ENCODE peak calls at places on chromosomes 12 and 14, in five cellular contexts. One of them, this sample, is unnamed.
A peak's percentile ranks its signal among the peaks of the same experiment; 100 is the strongest.

GRCh38 chr12:42725839-42726238 is 136.3 kb upstream of the PRICKLE1 start:
- DNase-seq in A549: no peak
- DNase-seq in GM12878: no peak
- DNase-seq in IMR-90: peak; percentile 94
- DNase-seq in K562: no peak
- DNase-seq in this sample: no peak

GRCh38 chr12:122035292-122035691 is 13.6 kb downstream of the BCL7A start:
- DNase-seq in IMR-90: no peak
- DNase-seq in A549: no peak
- DNase-seq in K562: no peak
- DNase-seq in GM12878: no peak
- DNase-seq in this sample: no peak

GRCh38 chr14:61282746-61283145 is 1.6 kb upstream of the TMEM30B start:
- DNase-seq in K562: no peak
- DNase-seq in IMR-90: no peak
- DNase-seq in GM12878: no peak
- DNase-seq in A549: no peak
- DNase-seq in this sample: no peak

GRCh38 chr14:72434856-72435255 is 459.0 kb downstream of the DPF3 start:
- DNase-seq in A549: no peak
- DNase-seq in K562: no peak
- DNase-seq in GM12878: no peak
- DNase-seq in IMR-90: no peak
- DNase-seq in this sample: no peak

GRCh38 chr12:120194226-120194533 is 335 bp downstream of the GCN1 start:
- DNase-seq in K562: no peak
- DNase-seq in IMR-90: no peak
- DNase-seq in A549: no peak
- DNase-seq in GM12878: no peak
- DNase-seq in this sample: no peak

GRCh38 chr12:2753536-2753935 is 41.2 kb upstream of the FKBP4 start:
- DNase-seq in GM12878: no peak
- DNase-seq in A549: no peak
- DNase-seq in K562: no peak
- DNase-seq in IMR-90: no peak
- DNase-seq in this sample: no peak

GRCh38 chr12:132520421-132521199 is 30.7 kb downstream of the FBRSL1 start:
- DNase-seq in GM12878: no peak
- DNase-seq in A549: no peak
- DNase-seq in IMR-90: no peak
- DNase-seq in K562: no peak
- DNase-seq in this sample: no peak

GRCh38 chr14:61466249-61466904 is 145.0 kb downstream of the PRKCH start:
- DNase-seq in A549: peak; percentile 75
- DNase-seq in IMR-90: peak; percentile 98
- DNase-seq in K562: no peak
- DNase-seq in GM12878: no peak
- DNase-seq in this sample: no peak

GRCh38 chr12:107326237-107326636 is 232.9 kb upstream of the CRY1 start:
- DNase-seq in K562: no peak
- DNase-seq in GM12878: no peak
- DNase-seq in A549: peak; percentile 58
- DNase-seq in IMR-90: no peak
- DNase-seq in this sample: no peak
- TF ChIP-seq RCOR1 in K562: no peak
- TF ChIP-seq RCOR1 in GM12878: no peak
- TF ChIP-seq RCOR1 in A549: no peak
- TF ChIP-seq RCOR1 in IMR-90: no peak
- TF ChIP-seq RCOR1 in this sample: no peak

DNA sequence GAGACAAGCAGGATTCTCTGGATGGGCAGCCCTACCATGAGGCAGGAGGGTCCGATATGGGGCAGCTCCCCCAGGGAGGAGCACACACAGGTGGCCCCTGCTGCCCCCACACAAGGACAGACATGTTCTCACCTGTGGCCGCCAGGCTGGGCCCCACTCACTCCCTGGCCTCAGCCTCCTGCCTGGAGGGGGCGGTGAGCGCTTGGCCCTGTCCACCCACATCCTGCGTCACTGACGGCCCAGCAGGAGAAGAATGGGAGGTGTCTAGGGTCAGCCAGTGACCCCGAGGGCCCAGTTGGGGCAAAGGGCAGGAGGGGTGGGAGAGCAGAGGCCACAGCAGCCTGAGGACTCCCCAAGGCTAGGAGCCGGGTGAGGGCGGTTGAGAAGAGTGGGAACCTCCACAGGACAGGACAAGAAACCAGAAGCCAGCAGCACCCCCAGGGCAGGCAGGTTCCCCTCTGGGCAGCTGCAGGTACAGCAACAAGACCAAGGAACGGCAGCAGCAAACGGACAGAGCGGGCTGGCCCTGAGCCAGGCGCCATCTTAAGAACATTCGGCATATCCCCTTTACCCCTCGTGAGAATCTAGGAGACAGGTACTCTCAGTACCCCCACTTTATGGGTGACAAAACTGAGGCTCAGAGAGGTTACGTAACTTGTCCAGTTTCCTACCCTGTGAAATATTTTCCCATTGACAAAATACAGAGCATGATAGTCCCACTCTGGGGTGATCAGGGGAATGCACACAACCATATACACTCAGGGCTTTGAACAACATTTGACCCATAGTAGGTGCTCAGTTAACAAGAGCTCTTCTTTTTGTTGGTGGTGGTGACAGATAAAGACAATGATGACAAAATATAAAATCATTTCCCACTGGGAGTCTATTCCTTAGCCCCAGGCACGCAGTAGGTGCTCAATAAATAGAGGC is 74.3 kb downstream of the NCOR2 start:
- DNase-seq in GM12878: no peak
- DNase-seq in K562: peak; percentile 76
- DNase-seq in A549: peak; percentile 33
- DNase-seq in IMR-90: no peak
- DNase-seq in this sample: no peak
- TF ChIP-seq RCOR1 in GM12878: no peak
- TF ChIP-seq RCOR1 in K562: no peak
- TF ChIP-seq RCOR1 in A549: no peak
- TF ChIP-seq RCOR1 in IMR-90: no peak
- TF ChIP-seq RCOR1 in this sample: no peak

GRCh38 chr12:111408686-111409402 is 3.1 kb downstream of the SH2B3 start:
- DNase-seq in K562: no peak
- DNase-seq in A549: no peak
- DNase-seq in GM12878: no peak
- DNase-seq in IMR-90: no peak
- DNase-seq in this sample: no peak

GRCh38 chr12:111407371-111408115 is 1.8 kb downstream of the SH2B3 start:
- DNase-seq in A549: no peak
- DNase-seq in IMR-90: no peak
- DNase-seq in K562: no peak
- DNase-seq in GM12878: no peak
- DNase-seq in this sample: peak; percentile 43

GRCh38 chr12:111406474-111407370 is 999 bp downstream of the SH2B3 start:
- DNase-seq in A549: no peak
- DNase-seq in K562: no peak
- DNase-seq in IMR-90: no peak
- DNase-seq in GM12878: no peak
- DNase-seq in this sample: peak; percentile 44

GRCh38 chr12:111409403-111410228 is 3.9 kb downstream of the SH2B3 start:
- DNase-seq in IMR-90: peak; percentile 67
- DNase-seq in K562: peak; percentile 75
- DNase-seq in GM12878: no peak
- DNase-seq in A549: no peak
- DNase-seq in this sample: peak; percentile 80

DNA sequence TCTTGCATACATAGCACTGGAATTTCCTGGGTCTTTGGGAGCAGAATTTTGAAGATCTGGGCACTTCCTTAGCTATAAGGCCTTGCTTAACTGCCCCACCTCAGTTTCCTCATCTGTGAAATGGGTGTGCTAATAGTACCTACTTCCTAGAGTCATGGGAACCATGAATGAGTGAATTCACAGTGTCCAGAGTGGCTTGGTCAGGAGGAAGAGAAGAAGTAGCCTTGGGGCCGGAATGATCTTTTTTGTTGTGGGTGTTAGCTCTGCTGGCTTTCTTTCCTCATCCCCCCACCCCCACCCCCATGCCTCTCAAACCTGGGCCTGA is 2.4 kb downstream of the SH2B3 start:
- DNase-seq in IMR-90: no peak
- DNase-seq in GM12878: no peak
- DNase-seq in K562: no peak
- DNase-seq in A549: no peak
- DNase-seq in this sample: no peak
- TF ChIP-seq RCOR1 in IMR-90: peak; percentile 75
- TF ChIP-seq RCOR1 in GM12878: no peak
- TF ChIP-seq RCOR1 in K562: no peak
- TF ChIP-seq RCOR1 in A549: no peak
- TF ChIP-seq RCOR1 in this sample: no peak

DNA sequence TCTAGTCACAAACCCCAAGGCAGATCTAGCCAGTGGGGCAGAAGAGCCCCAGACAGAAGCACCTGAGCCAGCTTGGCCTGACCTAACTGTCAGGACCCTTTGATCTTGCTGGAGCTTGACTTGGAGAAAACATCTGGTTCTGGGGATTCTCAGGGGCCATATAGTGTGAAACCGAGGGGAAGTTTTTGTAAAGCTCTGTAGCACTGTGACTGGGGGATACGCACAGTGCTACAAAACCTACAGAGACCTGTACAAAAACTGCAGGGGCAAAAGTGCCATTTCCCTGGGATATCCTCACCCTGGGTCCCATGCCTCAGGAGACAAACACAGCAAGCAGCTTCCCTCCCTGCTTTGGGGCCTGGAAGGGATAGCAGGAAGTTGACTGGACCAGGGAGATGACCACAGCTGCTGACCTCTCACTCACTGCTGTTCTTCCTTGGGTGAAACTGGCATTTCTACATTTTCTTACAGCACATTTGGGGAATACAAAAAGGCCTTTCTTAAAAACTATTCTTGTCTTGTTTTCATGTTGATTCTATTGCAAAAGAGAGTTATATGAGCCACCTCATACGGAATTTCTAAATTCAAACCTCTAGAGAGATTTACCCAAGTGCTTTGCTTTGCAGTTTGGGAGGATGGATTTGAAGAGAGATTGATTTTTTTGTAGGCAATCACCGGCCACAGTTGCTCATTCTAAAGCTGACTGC is 140.0 kb downstream of the DAD1 start:
- DNase-seq in GM12878: no peak
- DNase-seq in K562: no peak
- DNase-seq in A549: no peak
- DNase-seq in IMR-90: peak; percentile 26
- DNase-seq in this sample: no peak
- TF ChIP-seq RCOR1 in GM12878: no peak
- TF ChIP-seq RCOR1 in K562: no peak
- TF ChIP-seq RCOR1 in A549: no peak
- TF ChIP-seq RCOR1 in IMR-90: no peak
- TF ChIP-seq RCOR1 in this sample: no peak

GRCh38 chr14:29928342-29928640 is 644 bp upstream of the PRKD1 start:
- DNase-seq in GM12878: no peak
- DNase-seq in A549: no peak
- DNase-seq in IMR-90: no peak
- DNase-seq in K562: no peak
- DNase-seq in this sample: no peak

GRCh38 chr14:29927596-29928341 is at the start of gene PRKD1:
- DNase-seq in IMR-90: peak; percentile 62
- DNase-seq in K562: peak; percentile 71
- DNase-seq in GM12878: no peak
- DNase-seq in A549: peak; percentile 66
- DNase-seq in this sample: peak; percentile 83

GRCh38 chr14:29925736-29926135 is 1.9 kb downstream of the PRKD1 start:
- DNase-seq in K562: no peak
- DNase-seq in A549: no peak
- DNase-seq in GM12878: no peak
- DNase-seq in IMR-90: peak; percentile 49
- DNase-seq in this sample: no peak

GRCh38 chr14:29926228-29926627 is 1.4 kb downstream of the PRKD1 start:
- DNase-seq in A549: no peak
- DNase-seq in GM12878: no peak
- DNase-seq in IMR-90: no peak
- DNase-seq in K562: no peak
- DNase-seq in this sample: no peak

DNA sequence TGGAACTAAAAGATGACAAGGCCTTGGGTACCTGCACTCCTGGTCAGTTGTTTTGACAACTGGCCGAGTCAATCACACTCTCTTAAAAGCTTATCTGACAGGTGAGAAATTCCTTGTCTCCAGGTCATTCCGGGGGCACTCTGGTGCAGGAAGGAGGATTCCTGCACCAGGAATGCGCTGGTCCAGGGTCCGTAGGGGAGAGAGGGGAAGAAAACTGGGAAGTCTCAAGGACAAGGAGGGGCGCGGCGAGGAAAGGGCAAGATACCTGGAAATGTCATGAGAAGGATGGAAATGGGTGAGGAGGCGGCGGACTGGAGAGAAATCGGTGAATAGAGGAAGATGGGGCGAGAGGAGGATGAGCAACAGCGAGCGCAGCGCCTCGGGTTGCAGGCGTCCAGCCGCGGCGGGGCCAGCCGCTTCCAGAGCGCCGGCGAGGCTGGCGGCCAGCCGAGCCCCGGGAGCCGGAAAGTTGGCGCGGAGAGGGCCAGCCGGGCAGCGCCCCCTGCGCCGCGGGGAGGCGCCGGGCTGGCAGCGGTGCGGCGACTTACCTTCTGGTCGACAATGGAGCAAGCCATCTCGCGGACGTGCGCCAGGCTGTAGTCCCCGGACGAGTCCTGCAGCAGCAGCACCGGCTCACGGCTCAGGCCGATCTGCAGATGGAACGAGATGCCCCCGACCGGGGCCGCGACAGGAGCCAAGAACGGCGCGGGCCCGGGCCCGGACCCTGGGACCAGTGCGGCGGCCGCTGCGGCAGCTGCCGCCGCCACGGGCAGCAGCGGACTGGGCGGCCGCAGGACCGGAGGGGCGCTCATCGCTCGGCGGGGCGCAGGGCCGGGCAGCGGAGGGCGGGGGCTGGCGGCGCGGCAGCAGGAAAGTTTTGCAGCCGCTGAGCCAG is 699 bp downstream of the PRKD1 start:
- DNase-seq in A549: peak; percentile 59
- DNase-seq in IMR-90: peak; percentile 43
- DNase-seq in GM12878: no peak
- DNase-seq in K562: peak; percentile 15
- DNase-seq in this sample: peak; percentile 73
- TF ChIP-seq RCOR1 in A549: no peak
- TF ChIP-seq RCOR1 in IMR-90: no peak
- TF ChIP-seq RCOR1 in GM12878: no peak
- TF ChIP-seq RCOR1 in K562: no peak
- TF ChIP-seq RCOR1 in this sample: no peak

GRCh38 chr12:9692909-9693308 is 23.4 kb downstream of the CLEC2D start:
- DNase-seq in A549: no peak
- DNase-seq in GM12878: no peak
- DNase-seq in K562: no peak
- DNase-seq in IMR-90: no peak
- DNase-seq in this sample: no peak

GRCh38 chr12:9687228-9687627 is 17.7 kb downstream of the CLEC2D start:
- DNase-seq in A549: peak; percentile 19
- DNase-seq in GM12878: no peak
- DNase-seq in K562: peak; percentile 19
- DNase-seq in IMR-90: peak; percentile 49
- DNase-seq in this sample: no peak
- TF ChIP-seq RCOR1 in A549: no peak
- TF ChIP-seq RCOR1 in GM12878: no peak
- TF ChIP-seq RCOR1 in K562: no peak
- TF ChIP-seq RCOR1 in IMR-90: no peak
- TF ChIP-seq RCOR1 in this sample: no peak

This sample was measured in SK-N-SH.